ENCODE peak calls at places on chromosomes 2 and 18, in nine cellular contexts. F is thyroid gland, E is HCT116, A is heart right ventricle, W is pancreas, J is adipocyte, V is astrocyte of the spinal cord, X is fibroblast of pulmonary artery, H is OCI-LY7. M is an unnamed sample.

GRCh38 chr2:179965291-179965690 is 41.8 kb downstream of the CWC22 start:
- DNase-seq in E (no peak), J (no peak), W (no peak), X (no peak), V (no peak), F (no peak), A (no peak), H (no peak), M (no peak)

GRCh38 chr2:65103013-65103720 is 26.7 kb downstream of the RAB1A start:
- DNase-seq in F (peak; percentile 94), W (no peak), X (no peak), E (no peak), J (no peak), A (no peak), V (no peak), H (no peak), M (no peak)

GRCh38 chr18:59846814-59847490 is 52.8 kb upstream of the PMAIP1 start:
- DNase-seq in F (no peak), V (peak; percentile 42), W (no peak), J (peak; percentile 57), X (peak; percentile 49), H (no peak), E (no peak), A (no peak), M (peak; percentile 65)

GRCh38 chr2:164620873-164621760 is at the start of gene GRB14:
- DNase-seq in H (no peak), E (peak; percentile 28), W (peak; percentile 77), X (peak; percentile 25), V (peak; percentile 10), F (peak; percentile 98), J (peak; percentile 46), A (peak; percentile 51), M (no peak)

GRCh38 chr2:57107353-57107752 is 923.6 kb downstream of the CCDC85A start:
- DNase-seq in H (no peak), J (no peak), V (no peak), F (no peak), W (no peak), A (no peak), E (no peak), X (no peak), M (no peak)

GRCh38 chr18:46148810-46149209 is 44.6 kb downstream of the HAUS1 start:
- DNase-seq in H (peak; percentile 47), J (peak; percentile 87), V (peak; percentile 73), A (no peak), X (peak; percentile 70), E (no peak), F (peak; percentile 64), W (peak; percentile 4), M (no peak)

GRCh38 chr2:143473206-143473605 is 344.0 kb downstream of the ARHGAP15 start:
- DNase-seq in A (no peak), W (no peak), E (no peak), V (peak; percentile 61), F (no peak), J (peak; percentile 71), X (peak; percentile 75), H (no peak), M (no peak)

GRCh38 chr2:202056611-202057010 is 16.4 kb upstream of the KIAA2012 start:
- DNase-seq in A (no peak), X (peak; percentile 19), J (peak; percentile 39), W (no peak), H (peak; percentile 7), E (no peak), F (no peak), V (no peak), M (no peak)

GRCh38 chr2:230135126-230135525 is 66.4 kb upstream of the SLC16A14 start:
- DNase-seq in W (no peak), A (no peak), X (no peak), E (no peak), H (no peak), J (no peak), F (no peak), V (no peak), M (no peak)

GRCh38 chr2:24115057-24115456 is 8.1 kb downstream of the PFN4 start:
- DNase-seq in J (no peak), X (peak; percentile 43), A (no peak), W (no peak), E (no peak), F (no peak), H (no peak), V (no peak), M (no peak)

GRCh38 chr2:215983581-215984351 is 29.6 kb downstream of the MREG start:
- DNase-seq in F (no peak), W (no peak), V (no peak), H (no peak), E (no peak), J (no peak), A (no peak), X (no peak), M (no peak)

GRCh38 chr2:232696609-232697058 is 497 bp upstream of the GIGYF2 start:
- DNase-seq in V (no peak), F (no peak), A (no peak), X (no peak), W (no peak), J (no peak), E (no peak), H (no peak), M (no peak)

GRCh38 chr18:9719421-9719981 is 11.4 kb downstream of the RAB31 start:
- DNase-seq in X (peak; percentile 80), E (peak; percentile 80), W (no peak), V (peak; percentile 93), J (peak; percentile 69), H (no peak), F (peak; percentile 96), A (no peak), M (peak; percentile 78)

GRCh38 chr2:102606353-102606752 is 13.0 kb upstream of the SLC9A2 start:
- DNase-seq in W (no peak), V (no peak), E (no peak), J (peak; percentile 15), H (no peak), X (no peak), F (peak; percentile 8), A (no peak), M (no peak)

GRCh38 chr2:58906151-58906645 is 665.1 kb upstream of the FANCL start:
- DNase-seq in V (no peak), J (no peak), X (no peak), H (no peak), W (no peak), F (no peak), E (no peak), A (no peak), M (no peak)

GRCh38 chr18:36294031-36294430 is 3.5 kb upstream of the FHOD3 start:
- DNase-seq in W (no peak), H (no peak), X (no peak), F (no peak), V (no peak), A (no peak), J (no peak), E (no peak), M (no peak)

GRCh38 chr2:149601141-149601796 is 13.7 kb upstream of the MMADHC start:
- DNase-seq in V (peak; percentile 62), A (no peak), E (no peak), W (no peak), H (no peak), F (no peak), J (no peak), X (peak; percentile 73), M (no peak)

GRCh38 chr2:101899257-101899656 is 92.5 kb upstream of the IL1R2 start:
- DNase-seq in A (no peak), E (no peak), V (no peak), F (no peak), J (no peak), H (no peak), W (no peak), X (no peak), M (no peak)

GRCh38 chr18:7711495-7711894 is 144.4 kb downstream of the PTPRM start:
- DNase-seq in W (no peak), F (no peak), X (no peak), A (no peak), V (no peak), J (no peak), E (no peak), H (no peak), M (no peak)

GRCh38 chr2:222298311-222299150 is at the start of gene PAX3:
- DNase-seq in A (no peak), V (peak; percentile 93), X (no peak), W (no peak), J (peak; percentile 98), H (no peak), F (no peak), E (no peak), M (no peak)
- H3K4me3 ChIP-seq in A (peak within 1 kb of the TSS; percentile 36), V (peak within 1 kb of the TSS; percentile 74), X (no peak within 1 kb of the TSS), W (no peak within 1 kb of the TSS), J (peak within 1 kb of the TSS; percentile 47), H (no peak within 1 kb of the TSS), F (no peak within 1 kb of the TSS), E (no peak within 1 kb of the TSS), M (peak within 1 kb of the TSS; percentile 6)

DNA sequence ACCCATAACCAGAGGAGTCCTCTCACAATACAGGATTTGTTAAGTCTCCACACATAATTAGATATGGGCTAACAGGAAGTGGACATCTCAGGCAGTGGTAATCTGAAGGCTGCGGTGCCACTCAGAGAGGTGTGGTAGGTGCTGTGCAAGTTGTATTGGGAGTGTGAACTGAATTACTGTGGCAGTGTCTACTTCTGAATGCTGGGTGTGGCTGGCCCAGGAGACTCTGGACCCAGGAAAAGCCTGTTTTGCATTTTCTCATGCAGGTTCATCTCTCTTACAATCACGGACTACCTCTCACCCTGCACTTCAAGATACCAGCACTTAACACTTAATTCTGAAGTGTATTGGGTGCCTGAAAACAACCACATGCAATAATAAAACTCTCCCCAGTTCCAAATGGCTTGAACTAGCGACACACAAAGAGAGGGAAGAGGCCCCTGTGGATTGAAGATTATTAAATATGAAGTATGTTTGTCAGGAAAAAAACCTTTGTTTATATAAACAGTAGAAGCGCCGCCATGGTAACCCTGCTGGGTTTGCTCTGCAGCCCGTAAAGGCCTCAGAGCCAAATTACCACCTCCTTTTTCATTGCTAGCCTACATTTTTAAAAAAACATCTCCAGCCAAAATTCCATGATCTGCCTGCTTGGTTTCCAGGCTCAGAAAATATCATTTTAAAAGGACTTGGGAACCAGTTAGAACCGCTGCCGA is 77.5 kb downstream of the GFPT1 start:
- DNase-seq in W (peak; percentile 59), V (peak; percentile 66), H (no peak), X (peak; percentile 81), F (peak; percentile 42), J (peak; percentile 69), E (no peak), A (peak; percentile 33), M (peak; percentile 81)
- H3K4me3 ChIP-seq in W (no peak overlapping the region), V (no peak overlapping the region), H (no peak overlapping the region), X (no peak overlapping the region), F (no peak overlapping the region), J (no peak overlapping the region), E (no peak overlapping the region), A (no peak overlapping the region), M (no peak overlapping the region)

GRCh38 chr2:219440388-219441256 is 6.0 kb downstream of the SPEG start:
- DNase-seq in W (no peak), V (no peak), E (no peak), F (no peak), A (no peak), J (peak; percentile 32), H (no peak), X (no peak), M (no peak)
- H3K4me3 ChIP-seq in W (no peak overlapping the region), V (no peak overlapping the region), E (peak overlapping the region; percentile 55), F (no peak overlapping the region), A (no peak overlapping the region), J (no peak overlapping the region), H (no peak overlapping the region), X (no peak overlapping the region), M (peak overlapping the region; percentile 82)

DNA sequence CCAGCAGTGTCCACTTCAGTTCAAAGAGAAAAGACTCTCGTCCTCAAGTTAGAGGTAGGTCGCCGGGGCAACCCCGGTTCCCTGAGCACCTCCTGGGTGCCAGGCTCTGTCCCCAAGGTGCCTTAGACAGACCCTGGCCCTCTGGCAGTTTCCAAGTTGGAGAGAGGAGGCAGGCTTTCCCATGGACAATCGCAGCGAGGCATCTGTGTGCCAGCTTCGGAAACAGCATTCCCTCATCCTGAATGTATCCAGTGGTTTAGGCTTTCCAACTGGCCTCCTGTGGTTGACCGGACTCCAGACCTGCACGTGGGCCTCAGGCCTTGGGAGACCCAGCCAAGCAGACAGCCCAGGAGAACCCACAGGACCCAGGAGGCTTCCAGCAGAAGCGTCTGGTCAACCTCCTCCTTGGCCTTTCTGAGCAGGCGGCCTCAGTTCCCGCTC is 70.2 kb downstream of the KCNF1 start:
- DNase-seq in W (no peak), A (peak; percentile 44), V (no peak), J (no peak), H (no peak), X (no peak), F (no peak), E (no peak), M (no peak)
- H3K4me3 ChIP-seq in W (no peak overlapping the region), A (no peak overlapping the region), V (no peak overlapping the region), J (no peak overlapping the region), H (no peak overlapping the region), X (no peak overlapping the region), F (no peak overlapping the region), E (no peak overlapping the region), M (no peak overlapping the region)